ENCODE peak calls at places on chromosomes 4 and X, in five cellular contexts. One of them, this sample, is unnamed.

GRCh38 chr4:4216668-4217067 is 10.1 kb downstream of the OTOP1 start:
- DNase-seq in epithelial cell of esophagus: peak
- DNase-seq in GM20000: no peak
- DNase-seq in transverse colon: no peak
- DNase-seq in pancreas: no peak
- DNase-seq in this sample: no peak

GRCh38 chr4:136526517-136526916 is 1005.8 kb downstream of the PCDH18 start:
- DNase-seq in epithelial cell of esophagus: no peak
- DNase-seq in GM20000: no peak
- DNase-seq in transverse colon: no peak
- DNase-seq in pancreas: no peak
- DNase-seq in this sample: no peak

GRCh38 chrX:118523920-118524319 is 28.3 kb downstream of the DOCK11 start:
- DNase-seq in epithelial cell of esophagus: no peak
- DNase-seq in GM20000: no peak
- DNase-seq in transverse colon: no peak
- DNase-seq in pancreas: no peak
- DNase-seq in this sample: no peak

GRCh38 chr4:11011249-11011648 is 326.7 kb upstream of the CLNK start:
- DNase-seq in epithelial cell of esophagus: peak
- DNase-seq in GM20000: no peak
- DNase-seq in transverse colon: no peak
- DNase-seq in pancreas: no peak
- DNase-seq in this sample: no peak

GRCh38 chrX:50768801-50769200 is 45.2 kb downstream of the SHROOM4 start:
- DNase-seq in epithelial cell of esophagus: no peak
- DNase-seq in GM20000: no peak
- DNase-seq in transverse colon: no peak
- DNase-seq in pancreas: no peak
- DNase-seq in this sample: no peak

GRCh38 chr4:77776182-77777134 is 42.7 kb downstream of the CNOT6L start:
- DNase-seq in epithelial cell of esophagus: no peak
- DNase-seq in GM20000: no peak
- DNase-seq in transverse colon: peak
- DNase-seq in pancreas: no peak
- DNase-seq in this sample: no peak

GRCh38 chrX:131068945-131069719 is 11.0 kb downstream of the ARHGAP36 start:
- DNase-seq in epithelial cell of esophagus: peak
- DNase-seq in GM20000: peak
- DNase-seq in transverse colon: no peak
- DNase-seq in pancreas: peak
- DNase-seq in this sample: no peak

GRCh38 chr4:3527914-3528876 is 4.0 kb downstream of the LRPAP1 start:
- DNase-seq in epithelial cell of esophagus: no peak
- DNase-seq in GM20000: no peak
- DNase-seq in transverse colon: no peak
- DNase-seq in pancreas: peak
- DNase-seq in this sample: peak

GRCh38 chrX:19566359-19567141 is 51.2 kb upstream of the MAP3K15 start:
- DNase-seq in epithelial cell of esophagus: no peak
- DNase-seq in GM20000: no peak
- DNase-seq in transverse colon: peak
- DNase-seq in pancreas: no peak
- DNase-seq in this sample: no peak

GRCh38 chr4:48478273-48478672 is 4.9 kb upstream of the SLC10A4 start:
- DNase-seq in epithelial cell of esophagus: no peak
- DNase-seq in GM20000: no peak
- DNase-seq in transverse colon: no peak
- DNase-seq in pancreas: no peak
- DNase-seq in this sample: no peak

GRCh38 chr4:7389719-7390118 is 45.0 kb downstream of the PSAPL1 start:
- DNase-seq in epithelial cell of esophagus: no peak
- DNase-seq in GM20000: no peak
- DNase-seq in transverse colon: peak
- DNase-seq in pancreas: peak
- DNase-seq in this sample: no peak

GRCh38 chr4:55035892-55036291 is 89.5 kb downstream of the KDR start:
- DNase-seq in epithelial cell of esophagus: no peak
- DNase-seq in GM20000: no peak
- DNase-seq in transverse colon: no peak
- DNase-seq in pancreas: no peak
- DNase-seq in this sample: no peak

GRCh38 chr4:7310441-7310840 is 118.1 kb downstream of the SORCS2 start:
- DNase-seq in epithelial cell of esophagus: no peak
- DNase-seq in GM20000: no peak
- DNase-seq in transverse colon: no peak
- DNase-seq in pancreas: no peak
- DNase-seq in this sample: no peak

GRCh38 chrX:10415704-10416001 is 204.7 kb downstream of the MID1 start:
- DNase-seq in epithelial cell of esophagus: peak
- DNase-seq in GM20000: no peak
- DNase-seq in transverse colon: no peak
- DNase-seq in pancreas: no peak
- DNase-seq in this sample: no peak

GRCh38 chr4:8905773-8906667 is 34.4 kb upstream of the HMX1 start:
- DNase-seq in epithelial cell of esophagus: no peak
- DNase-seq in GM20000: no peak
- DNase-seq in transverse colon: no peak
- DNase-seq in pancreas: no peak
- DNase-seq in this sample: peak

GRCh38 chrX:111460612-111461011 is 48.6 kb upstream of the DCX start:
- DNase-seq in epithelial cell of esophagus: no peak
- DNase-seq in GM20000: no peak
- DNase-seq in transverse colon: no peak
- DNase-seq in pancreas: no peak
- DNase-seq in this sample: no peak

GRCh38 chr4:102687373-102687981 is 73.3 kb downstream of the MANBA start:
- DNase-seq in epithelial cell of esophagus: peak
- DNase-seq in GM20000: peak
- DNase-seq in transverse colon: no peak
- DNase-seq in pancreas: no peak
- DNase-seq in this sample: no peak

GRCh38 chr4:74316397-74316796 is 8.1 kb downstream of the EPGN start:
- DNase-seq in epithelial cell of esophagus: peak
- DNase-seq in GM20000: no peak
- DNase-seq in transverse colon: no peak
- DNase-seq in pancreas: no peak
- DNase-seq in this sample: no peak

GRCh38 chr4:5204781-5205180 is 153.5 kb downstream of the STK32B start:
- DNase-seq in epithelial cell of esophagus: no peak
- DNase-seq in GM20000: no peak
- DNase-seq in transverse colon: no peak
- DNase-seq in pancreas: no peak
- DNase-seq in this sample: no peak

GRCh38 chr4:5746829-5747745 is 36.1 kb downstream of the EVC start:
- DNase-seq in epithelial cell of esophagus: peak
- DNase-seq in GM20000: no peak
- DNase-seq in transverse colon: no peak
- DNase-seq in pancreas: no peak
- DNase-seq in this sample: no peak

GRCh38 chrX:109299091-109299490 is 182.8 kb downstream of the GUCY2F start:
- DNase-seq in epithelial cell of esophagus: no peak
- DNase-seq in GM20000: no peak
- DNase-seq in transverse colon: no peak
- DNase-seq in pancreas: no peak
- DNase-seq in this sample: no peak

GRCh38 chrX:1450381-1451161 is 2.1 kb downstream of the ASMTL start:
- DNase-seq in epithelial cell of esophagus: no peak
- DNase-seq in GM20000: peak
- DNase-seq in transverse colon: no peak
- DNase-seq in pancreas: peak
- DNase-seq in this sample: no peak

GRCh38 chrX:39336709-39337294 is 535.5 kb downstream of the MID1IP1 start:
- DNase-seq in epithelial cell of esophagus: no peak
- DNase-seq in GM20000: peak
- DNase-seq in transverse colon: peak
- DNase-seq in pancreas: no peak
- DNase-seq in this sample: no peak

GRCh38 chrX:11600578-11600977 is 65.1 kb downstream of the ARHGAP6 start:
- DNase-seq in epithelial cell of esophagus: no peak
- DNase-seq in GM20000: no peak
- DNase-seq in transverse colon: no peak
- DNase-seq in pancreas: no peak
- DNase-seq in this sample: no peak

GRCh38 chr4:7193040-7193958 is 961 bp downstream of the SORCS2 start:
- DNase-seq in epithelial cell of esophagus: no peak
- DNase-seq in GM20000: no peak
- DNase-seq in transverse colon: no peak
- DNase-seq in pancreas: peak
- DNase-seq in this sample: peak

GRCh38 chr4:2071252-2071911 is 12.3 kb downstream of the NAT8L start:
- DNase-seq in epithelial cell of esophagus: no peak
- DNase-seq in GM20000: no peak
- DNase-seq in transverse colon: no peak
- DNase-seq in pancreas: no peak
- DNase-seq in this sample: no peak

GRCh38 chrX:3639236-3639635 is 74.2 kb downstream of the PRKX start:
- DNase-seq in epithelial cell of esophagus: no peak
- DNase-seq in GM20000: no peak
- DNase-seq in transverse colon: no peak
- DNase-seq in pancreas: no peak
- DNase-seq in this sample: no peak

GRCh38 chr4:31442236-31442635 is 722.1 kb downstream of the PCDH7 start:
- DNase-seq in epithelial cell of esophagus: no peak
- DNase-seq in GM20000: no peak
- DNase-seq in transverse colon: no peak
- DNase-seq in pancreas: no peak
- DNase-seq in this sample: no peak

DNA sequence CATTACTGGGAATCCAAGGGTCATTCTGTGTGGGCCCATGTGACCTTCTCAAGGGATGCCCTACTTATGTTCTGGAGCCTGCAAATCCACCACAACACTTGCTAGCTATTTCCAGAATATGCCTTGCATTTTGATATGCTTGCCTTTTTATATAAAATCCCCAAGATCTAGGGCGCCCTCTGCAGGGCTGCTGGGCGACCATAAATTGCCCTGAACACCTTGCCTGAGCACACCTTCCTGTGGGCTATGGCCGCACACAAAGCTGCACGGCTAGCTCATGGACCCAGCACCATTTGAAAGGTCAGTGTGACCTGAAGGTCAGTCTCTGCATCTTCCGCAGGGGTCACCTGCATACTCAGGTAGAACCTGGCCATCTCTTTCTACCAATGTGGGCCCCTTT is 311.7 kb downstream of the NLGN4X start:
- DNase-seq in epithelial cell of esophagus: no peak
- DNase-seq in GM20000: no peak
- DNase-seq in transverse colon: no peak
- DNase-seq in pancreas: no peak
- DNase-seq in this sample: no peak
- TF ChIP-seq CTCF in epithelial cell of esophagus: no peak
- TF ChIP-seq CTCF in GM20000: no peak
- TF ChIP-seq CTCF in transverse colon: no peak
- TF ChIP-seq CTCF in pancreas: no peak
- TF ChIP-seq CTCF in this sample: no peak

GRCh38 chrX:30865020-30865419 is 24.0 kb downstream of the TAB3 start:
- DNase-seq in epithelial cell of esophagus: peak
- DNase-seq in GM20000: peak
- DNase-seq in transverse colon: no peak
- DNase-seq in pancreas: no peak
- DNase-seq in this sample: no peak
- TF ChIP-seq CTCF in epithelial cell of esophagus: peak
- TF ChIP-seq CTCF in GM20000: no peak
- TF ChIP-seq CTCF in transverse colon: no peak
- TF ChIP-seq CTCF in pancreas: no peak
- TF ChIP-seq CTCF in this sample: no peak

DNA sequence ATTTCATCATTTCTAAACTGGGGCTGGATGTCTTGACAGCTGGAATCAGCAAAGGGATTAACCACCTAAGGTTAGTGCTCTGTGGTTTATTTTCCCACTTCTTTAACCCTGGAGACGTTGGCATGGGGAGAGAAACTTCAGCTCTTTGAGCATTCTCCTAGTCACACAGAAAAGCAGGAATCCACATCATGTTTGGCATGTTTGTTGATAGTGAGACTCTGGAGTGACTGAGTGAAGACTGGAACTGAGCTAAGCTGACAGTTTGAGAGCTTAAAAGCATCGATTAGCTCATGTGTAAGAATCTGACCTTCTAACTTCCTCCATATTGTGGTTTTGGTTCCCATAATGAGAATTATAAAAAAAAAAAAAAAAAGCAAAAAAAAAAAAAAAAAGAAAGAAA is 246.1 kb downstream of the NDST4 start:
- DNase-seq in epithelial cell of esophagus: no peak
- DNase-seq in GM20000: no peak
- DNase-seq in transverse colon: no peak
- DNase-seq in pancreas: no peak
- DNase-seq in this sample: no peak
- TF ChIP-seq CTCF in epithelial cell of esophagus: no peak
- TF ChIP-seq CTCF in GM20000: no peak
- TF ChIP-seq CTCF in transverse colon: no peak
- TF ChIP-seq CTCF in pancreas: no peak
- TF ChIP-seq CTCF in this sample: no peak

DNA sequence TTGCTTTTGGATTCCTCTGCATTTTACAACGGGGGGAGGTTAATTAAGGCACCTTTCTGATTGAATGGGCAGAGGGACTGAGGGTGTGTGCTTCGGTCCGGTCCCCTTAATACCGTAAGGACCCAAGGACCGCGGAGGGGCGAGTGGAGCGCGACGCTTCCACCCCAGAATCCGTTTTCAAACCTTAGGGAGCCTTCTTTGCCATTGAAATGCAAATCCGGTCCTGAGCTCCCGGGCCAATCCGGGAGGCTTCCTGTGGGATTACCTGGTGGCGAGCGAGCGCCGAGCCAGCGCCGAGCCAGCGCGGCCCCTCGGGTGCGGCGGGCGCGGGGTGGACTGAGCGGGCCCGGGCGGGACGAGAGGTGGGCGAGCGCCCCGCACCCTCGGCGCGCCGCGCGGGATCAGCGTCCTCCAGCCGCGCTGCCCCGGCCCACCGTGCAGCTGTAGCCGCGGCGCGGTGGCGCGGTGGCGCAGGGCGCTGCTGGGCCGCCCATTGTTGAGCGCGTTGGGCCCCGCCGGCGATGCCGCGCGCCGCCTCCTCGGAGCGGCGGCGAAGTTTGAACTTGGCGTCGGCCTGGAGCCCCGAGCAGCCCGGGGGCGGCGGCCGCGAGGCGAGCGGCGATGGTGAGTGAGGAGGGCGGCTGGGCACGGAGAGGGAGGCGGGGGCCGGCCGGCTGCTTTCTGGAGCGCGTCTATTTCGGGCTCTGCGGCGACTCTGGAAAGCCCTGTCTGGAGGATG is 208.7 kb downstream of the SOWAHB start:
- DNase-seq in epithelial cell of esophagus: peak
- DNase-seq in GM20000: peak
- DNase-seq in transverse colon: peak
- DNase-seq in pancreas: peak
- DNase-seq in this sample: no peak
- TF ChIP-seq CTCF in epithelial cell of esophagus: no peak
- TF ChIP-seq CTCF in GM20000: no peak
- TF ChIP-seq CTCF in transverse colon: no peak
- TF ChIP-seq CTCF in pancreas: no peak
- TF ChIP-seq CTCF in this sample: no peak

DNA sequence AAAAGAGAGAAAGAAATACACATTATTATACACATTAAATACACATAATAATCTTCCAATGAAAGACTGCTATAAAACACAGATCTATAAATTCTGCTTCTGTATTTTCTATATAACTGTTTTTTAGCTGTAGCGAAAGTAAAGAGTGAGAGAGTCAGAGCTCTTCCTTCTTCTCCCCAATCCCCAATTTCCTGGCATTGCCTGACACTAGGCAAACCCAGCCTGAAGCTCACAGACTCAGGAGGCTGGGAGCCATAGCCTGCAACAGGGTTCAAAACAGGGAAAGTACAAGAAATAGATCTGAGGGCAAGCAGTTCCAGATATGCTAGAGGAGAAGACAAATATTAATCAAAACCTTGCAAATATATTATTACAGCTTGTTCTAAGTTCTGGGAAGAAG is 201.6 kb downstream of the HNRNPD start:
- DNase-seq in epithelial cell of esophagus: no peak
- DNase-seq in GM20000: no peak
- DNase-seq in transverse colon: no peak
- DNase-seq in pancreas: no peak
- DNase-seq in this sample: no peak
- TF ChIP-seq CTCF in epithelial cell of esophagus: no peak
- TF ChIP-seq CTCF in GM20000: no peak
- TF ChIP-seq CTCF in transverse colon: no peak
- TF ChIP-seq CTCF in pancreas: no peak
- TF ChIP-seq CTCF in this sample: no peak

This sample was measured in left lung.